ENCODE peak calls at places on chromosomes 2 and 18, in eight cellular contexts. E, K, N, Q, M, R, J and T are unnamed samples.
A peak's percentile ranks its signal among the peaks of the same experiment; 100 is the strongest.

GRCh38 chr2:18723219-18723618 is 133.8 kb upstream of the NT5C1B start:
- DNase-seq in R (no peak), N (no peak), Q (no peak), M (no peak), J (no peak), E (no peak), K (no peak), T (no peak)

GRCh38 chr2:189685540-189686229 is 11.2 kb downstream of the ANKAR start:
- DNase-seq in J (no peak), Q (no peak), R (no peak), E (peak; percentile 46), N (peak; percentile 68), M (peak; percentile 59), K (no peak), T (no peak)

GRCh38 chr2:23545391-23545790 is 160.4 kb downstream of the KLHL29 start:
- DNase-seq in E (peak; percentile 43), K (no peak), M (no peak), R (no peak), J (peak; percentile 14), N (no peak), Q (no peak), T (no peak)

GRCh38 chr2:236964291-236964690 is 121.4 kb upstream of the COPS8 start:
- DNase-seq in N (no peak), J (no peak), Q (no peak), M (no peak), R (no peak), E (no peak), K (no peak), T (no peak)

GRCh38 chr2:68255736-68256450 is 3.6 kb upstream of the PPP3R1 start:
- DNase-seq in E (no peak), R (no peak), N (peak; percentile 74), M (no peak), Q (no peak), J (no peak), K (no peak), T (no peak)

GRCh38 chr18:34926683-34927082 is 114.5 kb upstream of the MAPRE2 start:
- DNase-seq in J (no peak), R (no peak), M (no peak), Q (no peak), K (no peak), E (no peak), N (no peak), T (no peak)

GRCh38 chr2:235765181-235765820 is 271.5 kb downstream of the AGAP1 start:
- DNase-seq in N (peak; percentile 87), Q (no peak), J (peak; percentile 8), R (peak; percentile 58), E (no peak), M (peak; percentile 81), K (no peak), T (no peak)

GRCh38 chr2:69572640-69573039 is 70.9 kb downstream of the AAK1 start:
- DNase-seq in K (no peak), R (no peak), M (peak; percentile 60), J (no peak), E (no peak), Q (no peak), N (no peak), T (no peak)

GRCh38 chr18:72161686-72162085 is 382.5 kb downstream of the CBLN2 start:
- DNase-seq in R (no peak), J (no peak), E (no peak), K (no peak), Q (no peak), N (peak; percentile 3), M (no peak), T (no peak)

GRCh38 chr2:155583674-155584195 is 748.8 kb downstream of the NR4A2 start:
- DNase-seq in R (no peak), Q (no peak), M (no peak), E (no peak), J (no peak), K (no peak), N (no peak), T (no peak)

GRCh38 chr2:127122351-127123027 is 15.5 kb upstream of the BIN1 start:
- DNase-seq in Q (no peak), M (no peak), J (no peak), R (no peak), N (no peak), K (no peak), E (no peak), T (no peak)

GRCh38 chr2:36858551-36859365 is 107.6 kb downstream of the STRN start:
- DNase-seq in J (no peak), N (no peak), R (no peak), E (no peak), M (no peak), K (peak; percentile 81), Q (no peak), T (no peak)

DNA sequence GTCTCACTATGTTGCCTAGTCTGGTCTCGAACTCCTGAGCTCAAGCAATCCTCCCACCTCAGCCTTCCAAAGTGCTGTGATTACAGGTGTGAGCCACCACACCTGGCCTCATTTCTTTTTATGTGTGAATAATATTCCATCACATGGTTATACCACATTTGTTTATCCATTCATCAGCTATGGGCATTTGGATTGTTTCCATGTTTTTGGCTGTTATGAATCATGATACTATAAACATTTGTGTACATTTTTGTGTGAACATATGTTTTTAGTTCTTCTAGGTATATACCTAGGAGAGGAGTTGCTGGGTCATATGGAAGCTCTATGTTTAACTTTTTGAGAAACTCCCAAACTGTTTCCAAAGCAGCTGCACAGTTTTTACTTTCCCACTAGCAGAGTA is 24.4 kb downstream of the PKP4 start:
- DNase-seq in Q (no peak), R (no peak), N (no peak), M (no peak), K (no peak), J (no peak), E (no peak), T (no peak)
- H3K4me3 ChIP-seq in Q (no peak overlapping the region), R (no peak overlapping the region), N (no peak overlapping the region), M (no peak overlapping the region), K (no peak overlapping the region), J (no peak overlapping the region), E (no peak overlapping the region), T (no peak overlapping the region)

GRCh38 chr18:56696966-56697365 is 45.8 kb downstream of the WDR7 start:
- DNase-seq in Q (no peak), J (peak; percentile 12), E (no peak), K (no peak), N (peak; percentile 20), R (no peak), M (peak; percentile 7), T (no peak)

GRCh38 chr18:56702946-56703345 is 51.8 kb downstream of the WDR7 start:
- DNase-seq in R (peak; percentile 50), K (peak; percentile 24), M (peak; percentile 49), Q (no peak), E (peak; percentile 44), J (peak; percentile 3), N (peak; percentile 11), T (peak; percentile 70)
- TF ChIP-seq CTCF in R (peak; percentile 59), K (peak; percentile 41), M (peak; percentile 64), Q (peak; percentile 56), E (peak; percentile 45), J (peak; percentile 55), N (peak; percentile 52), T (peak; percentile 59)

GRCh38 chr2:27736031-27736889 is 35.3 kb upstream of the MRPL33 start:
- DNase-seq in K (no peak), M (no peak), J (no peak), R (no peak), N (no peak), Q (no peak), E (no peak), T (no peak)
- H3K4me3 ChIP-seq in K (no peak overlapping the region), M (no peak overlapping the region), J (no peak overlapping the region), R (no peak overlapping the region), N (peak overlapping the region; percentile 11), Q (no peak overlapping the region), E (no peak overlapping the region), T (no peak overlapping the region)

GRCh38 chr2:218878486-218878885 is 2.2 kb upstream of the WNT10A start:
- DNase-seq in R (no peak), J (no peak), K (no peak), M (no peak), Q (no peak), N (no peak), E (no peak), T (no peak)

GRCh38 chr2:218875692-218876246 is 4.9 kb upstream of the WNT10A start:
- DNase-seq in R (no peak), J (no peak), K (no peak), Q (no peak), E (no peak), M (no peak), N (no peak), T (no peak)

GRCh38 chr2:218877331-218877730 is 3.3 kb upstream of the WNT10A start:
- DNase-seq in M (no peak), K (no peak), Q (no peak), N (no peak), R (peak; percentile 3), E (no peak), J (no peak), T (no peak)

GRCh38 chr2:218877891-218878290 is 2.8 kb upstream of the WNT10A start:
- DNase-seq in J (no peak), R (no peak), M (no peak), N (no peak), Q (no peak), K (no peak), E (no peak), T (no peak)

GRCh38 chr2:218876562-218877219 is 4.0 kb upstream of the WNT10A start:
- DNase-seq in N (peak; percentile 18), M (peak; percentile 68), K (peak; percentile 82), E (peak; percentile 74), R (peak; percentile 76), Q (peak; percentile 53), J (peak; percentile 62), T (no peak)
- TF ChIP-seq CTCF in N (peak; percentile 99), M (peak; percentile 98), K (peak; percentile 90), E (peak; percentile 97), R (peak; percentile 97), Q (peak; percentile 86), J (peak; percentile 85), T (peak; percentile 66)

GRCh38 chr2:98917031-98917459 is 19.0 kb downstream of the CRACDL start:
- DNase-seq in M (peak; percentile 69), Q (no peak), J (peak; percentile 51), K (no peak), R (peak; percentile 36), E (no peak), N (peak; percentile 94), T (no peak)

GRCh38 chr2:98924038-98924437 is 12.0 kb downstream of the CRACDL start:
- DNase-seq in M (no peak), J (no peak), Q (no peak), K (no peak), R (no peak), E (no peak), N (no peak), T (no peak)

GRCh38 chr2:98924910-98925309 is 11.1 kb downstream of the CRACDL start:
- DNase-seq in R (no peak), M (no peak), E (no peak), K (no peak), N (no peak), J (no peak), Q (no peak), T (no peak)

GRCh38 chr2:98923244-98923940 is 12.6 kb downstream of the CRACDL start:
- DNase-seq in Q (no peak), R (no peak), M (no peak), E (peak; percentile 51), K (no peak), J (no peak), N (no peak), T (no peak)

DNA sequence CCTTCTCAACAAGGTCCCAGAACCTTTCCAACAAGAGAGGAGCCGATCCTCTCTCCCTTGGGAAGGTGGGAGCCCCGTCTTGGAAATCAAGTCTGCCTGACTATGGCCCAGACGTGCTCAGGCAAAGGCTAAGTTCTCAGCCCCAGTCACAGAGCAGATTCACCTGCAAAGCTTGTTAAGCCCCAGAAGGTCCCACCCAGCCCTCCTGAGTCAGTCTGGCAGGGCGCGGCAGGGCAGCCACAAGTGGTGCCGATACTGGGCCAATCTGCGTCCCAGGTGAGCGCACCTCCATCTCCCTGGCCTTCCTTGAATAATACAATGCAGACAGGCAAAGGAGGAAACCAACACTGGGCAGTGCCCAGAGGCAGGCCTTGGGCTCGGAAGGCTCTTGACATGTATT is 15.0 kb downstream of the CRACDL start:
- DNase-seq in Q (no peak), J (no peak), M (no peak), R (no peak), K (no peak), N (no peak), E (no peak), T (no peak)
- H3K4me3 ChIP-seq in Q (no peak overlapping the region), J (no peak overlapping the region), M (no peak overlapping the region), R (no peak overlapping the region), K (no peak overlapping the region), N (no peak overlapping the region), E (no peak overlapping the region), T (no peak overlapping the region)